ENCODE peak calls at places on chromosomes 1 and 21, in four cellular contexts. W is left cardiac atrium, A is NCI-H146, G is NCI-H2081. N is an unnamed sample.
A peak's percentile ranks its signal among the peaks of the same experiment; 100 is the strongest.

GRCh38 chr1:109158433-109158832 is 44.5 kb downstream of the ELAPOR1 start:
- DNase-seq in W (no peak), A (peak; percentile 83), G (peak; percentile 62), N (no peak)

GRCh38 chr1:91806146-91806545 is 79.8 kb downstream of the TGFBR3 start:
- DNase-seq in W (no peak), A (no peak), G (no peak), N (no peak)

GRCh38 chr1:224387302-224387912 is 30.7 kb downstream of the CNIH4 start:
- DNase-seq in W (no peak), A (no peak), G (no peak), N (no peak)

GRCh38 chr1:235601087-235601486 is 48.5 kb downstream of the GNG4 start:
- DNase-seq in W (no peak), A (peak; percentile 42), G (no peak), N (no peak)

GRCh38 chr21:43195131-43196021 is 26.6 kb downstream of the CRYAA start:
- DNase-seq in W (peak; percentile 60), A (no peak), G (no peak), N (peak; percentile 78)

GRCh38 chr1:224548676-224549075 is 67.4 kb upstream of the CNIH3 start:
- DNase-seq in W (no peak), A (no peak), G (no peak), N (no peak)

GRCh38 chr1:89780721-89781120 is 40.1 kb upstream of the LRRC8D start:
- DNase-seq in W (no peak), A (peak; percentile 64), G (no peak), N (no peak)

GRCh38 chr1:25022361-25023189 is 92.5 kb upstream of the RUNX3 start:
- DNase-seq in W (peak; percentile 63), A (no peak), G (no peak), N (peak; percentile 85)

GRCh38 chr1:56548566-56548965 is 30.8 kb downstream of the PLPP3 start:
- DNase-seq in W (no peak), A (no peak), G (no peak), N (no peak)

GRCh38 chr1:22861764-22862440 is 110.8 kb downstream of the LACTBL1 start:
- DNase-seq in W (no peak), A (peak; percentile 32), G (peak; percentile 30), N (no peak)

GRCh38 chr1:214078950-214079349 is 91.2 kb downstream of the PROX1 start:
- DNase-seq in W (no peak), A (no peak), G (no peak), N (no peak)

GRCh38 chr1:147541672-147542548 is 609 bp downstream of the BCL9 start:
- DNase-seq in W (peak; percentile 60), A (peak; percentile 69), G (peak; percentile 38), N (peak; percentile 78)

GRCh38 chr1:244049142-244049968 is 1.7 kb upstream of the ZBTB18 start:
- DNase-seq in W (peak; percentile 45), A (peak; percentile 67), G (peak; percentile 44), N (peak; percentile 68)

GRCh38 chr1:244161111-244161510 is 110.0 kb downstream of the ZBTB18 start:
- DNase-seq in W (no peak), A (no peak), G (no peak), N (no peak)

GRCh38 chr1:38614861-38615260 is 244.7 kb downstream of the RRAGC start:
- DNase-seq in W (no peak), A (no peak), G (no peak), N (no peak)

GRCh38 chr1:210123383-210123782 is 109.2 kb upstream of the SERTAD4 start:
- DNase-seq in W (no peak), A (no peak), G (no peak), N (no peak)

N was measured in Right ventricle myocardium inferior.